ENCODE peak calls at places on chromosomes 4 and X, in four cellular contexts. P is left cardiac atrium; F is stimulated activated CD8-positive, alpha-beta memory T cell treated with anti-CD3 and anti-CD28 coated beads, Interleukin-15, amount 100 ng/mL, for 4 hours; I is activated T-helper 9 cell treated with anti-CD3 and anti-CD28 coated beads, Interleukin-2, amount 50 U/mL, for 16 hours. L is an unnamed sample.

GRCh38 chr4:151325320-151326246 is at the start of gene SH3D19:
- DNase-seq in F (no peak), I (no peak), P (peak), L (peak)

GRCh38 chr4:8675383-8675782 is 82.8 kb downstream of the CPZ start:
- DNase-seq in P (no peak), F (no peak), I (no peak), L (no peak)

GRCh38 chr4:42339935-42340406 is 57.3 kb upstream of the SHISA3 start:
- DNase-seq in P (peak), I (no peak), F (no peak), L (peak)

GRCh38 chr4:84708406-84709135 is 125.6 kb downstream of the CDS1 start:
- DNase-seq in I (no peak), P (no peak), F (no peak), L (no peak)

GRCh38 chr4:150010525-150011126 is 67.6 kb upstream of the DCLK2 start:
- DNase-seq in I (no peak), P (peak), F (no peak), L (no peak)

GRCh38 chr4:99300934-99301333 is 10.1 kb upstream of the ADH1A start:
- DNase-seq in P (peak), F (no peak), I (no peak), L (peak)

GRCh38 chr4:86596802-86597201 is 2.7 kb downstream of the PTPN13 start:
- DNase-seq in I (no peak), F (no peak), P (no peak), L (no peak)

GRCh38 chrX:40201486-40201885 is 103.7 kb upstream of the BCOR start:
- DNase-seq in I (no peak), P (no peak), F (no peak), L (no peak)

GRCh38 chr4:22514001-22514400 is 1.9 kb downstream of the ADGRA3 start:
- DNase-seq in F (no peak), I (no peak), P (no peak), L (no peak)

GRCh38 chr4:56129431-56129861 is 180.7 kb downstream of the CEP135 start:
- DNase-seq in F (no peak), P (no peak), I (no peak), L (no peak)

GRCh38 chr4:150402968-150403367 is 179.0 kb upstream of the MAB21L2 start:
- DNase-seq in I (no peak), F (no peak), P (peak), L (peak)

L was measured in left ventricle myocardium superior.